ENCODE peak calls at places on chromosomes 7 and 10, in eight cellular contexts. One of them, this sample, is unnamed.

GRCh38 chr10:99522078-99522479 is 10.7 kb upstream of the NKX2-3 start:
- DNase-seq in PC-9: no peak
- DNase-seq in upper lobe of left lung: no peak
- DNase-seq in cardiac muscle cell: no peak
- DNase-seq in CD8-positive, alpha-beta T cell: no peak
- DNase-seq in uterus: no peak
- DNase-seq in adipocyte: no peak
- DNase-seq in Panc1: no peak
- DNase-seq in this sample: no peak

GRCh38 chr7:30996883-30997282 is 33.1 kb downstream of the GHRHR start:
- DNase-seq in adipocyte: no peak
- DNase-seq in upper lobe of left lung: no peak
- DNase-seq in Panc1: no peak
- DNase-seq in uterus: no peak
- DNase-seq in cardiac muscle cell: no peak
- DNase-seq in CD8-positive, alpha-beta T cell: no peak
- DNase-seq in PC-9: no peak
- DNase-seq in this sample: no peak

GRCh38 chr7:117072620-117073118 is 119.4 kb downstream of the ST7 start:
- DNase-seq in upper lobe of left lung: peak; percentile 85
- DNase-seq in PC-9: no peak
- DNase-seq in CD8-positive, alpha-beta T cell: no peak
- DNase-seq in adipocyte: no peak
- DNase-seq in cardiac muscle cell: peak; percentile 63
- DNase-seq in Panc1: no peak
- DNase-seq in uterus: peak; percentile 23
- DNase-seq in this sample: no peak

GRCh38 chr10:11035318-11035920 is 17.7 kb downstream of the CELF2 start:
- DNase-seq in upper lobe of left lung: peak; percentile 47
- DNase-seq in adipocyte: peak; percentile 2
- DNase-seq in uterus: peak; percentile 72
- DNase-seq in PC-9: peak; percentile 2
- DNase-seq in cardiac muscle cell: no peak
- DNase-seq in CD8-positive, alpha-beta T cell: no peak
- DNase-seq in Panc1: peak; percentile 22
- DNase-seq in this sample: no peak

GRCh38 chr10:78623577-78624215 is 445.1 kb upstream of the ZMIZ1 start:
- DNase-seq in Panc1: peak; percentile 76
- DNase-seq in cardiac muscle cell: peak; percentile 61
- DNase-seq in adipocyte: peak; percentile 61
- DNase-seq in uterus: no peak
- DNase-seq in upper lobe of left lung: peak; percentile 56
- DNase-seq in PC-9: peak; percentile 43
- DNase-seq in CD8-positive, alpha-beta T cell: no peak
- DNase-seq in this sample: no peak

GRCh38 chr7:12025246-12025645 is 185.8 kb upstream of the TMEM106B start:
- DNase-seq in CD8-positive, alpha-beta T cell: no peak
- DNase-seq in Panc1: no peak
- DNase-seq in adipocyte: no peak
- DNase-seq in PC-9: no peak
- DNase-seq in uterus: no peak
- DNase-seq in upper lobe of left lung: no peak
- DNase-seq in cardiac muscle cell: no peak
- DNase-seq in this sample: no peak

GRCh38 chr7:155590215-155591023 is 44.1 kb upstream of the CNPY1 start:
- DNase-seq in cardiac muscle cell: peak; percentile 45
- DNase-seq in CD8-positive, alpha-beta T cell: no peak
- DNase-seq in adipocyte: no peak
- DNase-seq in PC-9: no peak
- DNase-seq in upper lobe of left lung: peak; percentile 95
- DNase-seq in Panc1: no peak
- DNase-seq in uterus: no peak
- DNase-seq in this sample: no peak

GRCh38 chr7:3005257-3005656 is 38.4 kb downstream of the CARD11 start:
- DNase-seq in upper lobe of left lung: no peak
- DNase-seq in PC-9: no peak
- DNase-seq in uterus: no peak
- DNase-seq in CD8-positive, alpha-beta T cell: no peak
- DNase-seq in cardiac muscle cell: no peak
- DNase-seq in Panc1: no peak
- DNase-seq in adipocyte: no peak
- DNase-seq in this sample: no peak

GRCh38 chr7:74092964-74093339 is 9.3 kb downstream of the LIMK1 start:
- DNase-seq in upper lobe of left lung: peak; percentile 72
- DNase-seq in adipocyte: no peak
- DNase-seq in CD8-positive, alpha-beta T cell: no peak
- DNase-seq in uterus: peak; percentile 42
- DNase-seq in cardiac muscle cell: no peak
- DNase-seq in Panc1: no peak
- DNase-seq in PC-9: no peak
- DNase-seq in this sample: peak; percentile 84

GRCh38 chr7:151837285-151838042 is 39.5 kb downstream of the PRKAG2 start:
- DNase-seq in CD8-positive, alpha-beta T cell: no peak
- DNase-seq in cardiac muscle cell: peak; percentile 31
- DNase-seq in uterus: no peak
- DNase-seq in upper lobe of left lung: no peak
- DNase-seq in PC-9: no peak
- DNase-seq in adipocyte: no peak
- DNase-seq in Panc1: no peak
- DNase-seq in this sample: no peak

GRCh38 chr10:12187321-12187905 is 8.3 kb downstream of the NUDT5 start:
- DNase-seq in cardiac muscle cell: no peak
- DNase-seq in PC-9: no peak
- DNase-seq in CD8-positive, alpha-beta T cell: no peak
- DNase-seq in adipocyte: no peak
- DNase-seq in uterus: no peak
- DNase-seq in Panc1: no peak
- DNase-seq in upper lobe of left lung: no peak
- DNase-seq in this sample: no peak

GRCh38 chr10:75166623-75166972 is 44.0 kb upstream of the VDAC2 start:
- DNase-seq in adipocyte: no peak
- DNase-seq in uterus: no peak
- DNase-seq in CD8-positive, alpha-beta T cell: no peak
- DNase-seq in PC-9: no peak
- DNase-seq in Panc1: no peak
- DNase-seq in upper lobe of left lung: no peak
- DNase-seq in cardiac muscle cell: no peak
- DNase-seq in this sample: no peak

GRCh38 chr10:70481831-70482530 is 3.4 kb downstream of the PALD1 start:
- DNase-seq in upper lobe of left lung: peak; percentile 38
- DNase-seq in CD8-positive, alpha-beta T cell: no peak
- DNase-seq in PC-9: no peak
- DNase-seq in Panc1: no peak
- DNase-seq in cardiac muscle cell: peak; percentile 41
- DNase-seq in uterus: peak; percentile 62
- DNase-seq in adipocyte: no peak
- DNase-seq in this sample: no peak

GRCh38 chr10:95280637-95281036 is 10.2 kb downstream of the PDLIM1 start:
- DNase-seq in CD8-positive, alpha-beta T cell: no peak
- DNase-seq in adipocyte: no peak
- DNase-seq in cardiac muscle cell: no peak
- DNase-seq in Panc1: no peak
- DNase-seq in uterus: no peak
- DNase-seq in PC-9: no peak
- DNase-seq in upper lobe of left lung: no peak
- DNase-seq in this sample: no peak

GRCh38 chr7:151717415-151717814 is 159.5 kb downstream of the PRKAG2 start:
- DNase-seq in cardiac muscle cell: no peak
- DNase-seq in CD8-positive, alpha-beta T cell: no peak
- DNase-seq in Panc1: no peak
- DNase-seq in PC-9: no peak
- DNase-seq in upper lobe of left lung: peak; percentile 68
- DNase-seq in uterus: no peak
- DNase-seq in adipocyte: no peak
- DNase-seq in this sample: no peak

GRCh38 chr10:57341294-57341693 is 926.4 kb downstream of the IPMK start:
- DNase-seq in cardiac muscle cell: no peak
- DNase-seq in upper lobe of left lung: no peak
- DNase-seq in uterus: no peak
- DNase-seq in Panc1: no peak
- DNase-seq in CD8-positive, alpha-beta T cell: no peak
- DNase-seq in adipocyte: no peak
- DNase-seq in PC-9: no peak
- DNase-seq in this sample: no peak

DNA sequence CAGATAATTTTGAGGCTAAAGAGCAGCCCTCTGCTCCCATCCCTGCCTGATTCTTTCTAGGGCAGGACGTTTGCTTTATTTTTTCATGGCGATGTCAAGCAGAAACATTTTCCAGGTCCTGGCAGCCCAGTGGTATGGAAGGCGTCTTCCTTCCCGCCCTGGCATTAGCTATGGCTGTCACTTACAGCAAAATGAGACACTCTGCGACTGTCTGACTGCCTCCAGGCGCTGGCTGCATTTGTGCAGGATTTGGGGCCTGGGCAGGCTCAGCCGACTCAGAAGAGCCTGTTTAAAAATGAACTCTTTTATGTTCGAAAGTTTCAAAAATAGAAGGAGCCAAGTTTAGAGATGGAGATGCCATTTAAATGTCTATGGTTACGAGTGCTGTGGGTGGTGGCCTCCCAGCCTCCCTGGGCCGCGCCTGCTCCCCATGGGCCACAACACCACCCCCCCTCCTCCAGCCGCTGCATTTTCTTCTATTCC is 54.8 kb upstream of the TNS3 start:
- DNase-seq in cardiac muscle cell: peak; percentile 25
- DNase-seq in uterus: no peak
- DNase-seq in CD8-positive, alpha-beta T cell: no peak
- DNase-seq in PC-9: no peak
- DNase-seq in Panc1: no peak
- DNase-seq in adipocyte: peak; percentile 19
- DNase-seq in upper lobe of left lung: no peak
- DNase-seq in this sample: no peak
- H3K4me3 ChIP-seq in cardiac muscle cell: no peak overlapping the region
- H3K4me3 ChIP-seq in uterus: no peak overlapping the region
- H3K4me3 ChIP-seq in CD8-positive, alpha-beta T cell: no peak overlapping the region
- H3K4me3 ChIP-seq in PC-9: no peak overlapping the region
- H3K4me3 ChIP-seq in Panc1: peak overlapping the region; percentile 29
- H3K4me3 ChIP-seq in adipocyte: no peak overlapping the region
- H3K4me3 ChIP-seq in upper lobe of left lung: no peak overlapping the region
- H3K4me3 ChIP-seq in this sample: no peak overlapping the region

GRCh38 chr10:80509108-80509402 is 28.6 kb upstream of the SH2D4B start:
- DNase-seq in CD8-positive, alpha-beta T cell: no peak
- DNase-seq in adipocyte: no peak
- DNase-seq in cardiac muscle cell: no peak
- DNase-seq in PC-9: no peak
- DNase-seq in Panc1: no peak
- DNase-seq in uterus: no peak
- DNase-seq in upper lobe of left lung: peak; percentile 21
- DNase-seq in this sample: no peak

GRCh38 chr10:80506189-80506575 is 31.5 kb upstream of the SH2D4B start:
- DNase-seq in Panc1: no peak
- DNase-seq in PC-9: peak; percentile 73
- DNase-seq in uterus: no peak
- DNase-seq in cardiac muscle cell: no peak
- DNase-seq in adipocyte: peak; percentile 67
- DNase-seq in upper lobe of left lung: peak; percentile 20
- DNase-seq in CD8-positive, alpha-beta T cell: no peak
- DNase-seq in this sample: no peak

GRCh38 chr10:80509403-80510161 is 28.1 kb upstream of the SH2D4B start:
- DNase-seq in PC-9: peak; percentile 87
- DNase-seq in Panc1: no peak
- DNase-seq in adipocyte: peak; percentile 82
- DNase-seq in cardiac muscle cell: no peak
- DNase-seq in upper lobe of left lung: peak; percentile 56
- DNase-seq in CD8-positive, alpha-beta T cell: no peak
- DNase-seq in uterus: peak; percentile 67
- DNase-seq in this sample: no peak

GRCh38 chr10:80506836-80507483 is 30.7 kb upstream of the SH2D4B start:
- DNase-seq in PC-9: no peak
- DNase-seq in CD8-positive, alpha-beta T cell: no peak
- DNase-seq in uterus: no peak
- DNase-seq in cardiac muscle cell: no peak
- DNase-seq in adipocyte: no peak
- DNase-seq in upper lobe of left lung: peak; percentile 20
- DNase-seq in Panc1: no peak
- DNase-seq in this sample: no peak

DNA sequence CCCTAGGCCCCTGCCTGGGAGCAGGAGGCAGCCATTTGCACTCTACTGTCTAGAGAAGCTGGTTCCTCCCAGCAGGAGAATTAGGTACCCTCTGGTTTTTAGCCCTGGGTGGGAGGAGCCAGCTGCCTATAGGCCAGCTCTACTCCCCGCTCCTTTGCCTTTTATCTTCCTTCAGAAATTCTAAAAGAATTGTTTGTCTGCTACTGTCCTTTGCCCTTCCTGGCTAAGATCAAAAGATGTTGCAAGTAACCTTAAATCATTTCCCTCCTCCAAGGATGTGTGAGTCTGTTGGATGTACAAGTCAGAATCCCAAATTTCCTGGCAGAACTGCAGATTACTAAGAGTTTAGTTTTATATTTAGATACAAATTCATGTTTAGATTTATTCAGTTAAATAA is 30.2 kb upstream of the SH2D4B start:
- DNase-seq in adipocyte: no peak
- DNase-seq in uterus: no peak
- DNase-seq in Panc1: no peak
- DNase-seq in cardiac muscle cell: no peak
- DNase-seq in CD8-positive, alpha-beta T cell: no peak
- DNase-seq in upper lobe of left lung: no peak
- DNase-seq in PC-9: no peak
- DNase-seq in this sample: no peak
- H3K36me3 ChIP-seq in adipocyte: peaks cover 50% of the 10 kb centered on the region
- H3K36me3 ChIP-seq in uterus: no peaks in the 10 kb centered on the region
- H3K36me3 ChIP-seq in Panc1: no peaks in the 10 kb centered on the region
- H3K36me3 ChIP-seq in cardiac muscle cell: peaks cover 5% of the 10 kb centered on the region
- H3K36me3 ChIP-seq in CD8-positive, alpha-beta T cell: peaks cover 46% of the 10 kb centered on the region
- H3K36me3 ChIP-seq in upper lobe of left lung: peaks cover 43% of the 10 kb centered on the region
- H3K36me3 ChIP-seq in PC-9: peaks cover 38% of the 10 kb centered on the region
- H3K36me3 ChIP-seq in this sample: peaks cover 23% of the 10 kb centered on the region

DNA sequence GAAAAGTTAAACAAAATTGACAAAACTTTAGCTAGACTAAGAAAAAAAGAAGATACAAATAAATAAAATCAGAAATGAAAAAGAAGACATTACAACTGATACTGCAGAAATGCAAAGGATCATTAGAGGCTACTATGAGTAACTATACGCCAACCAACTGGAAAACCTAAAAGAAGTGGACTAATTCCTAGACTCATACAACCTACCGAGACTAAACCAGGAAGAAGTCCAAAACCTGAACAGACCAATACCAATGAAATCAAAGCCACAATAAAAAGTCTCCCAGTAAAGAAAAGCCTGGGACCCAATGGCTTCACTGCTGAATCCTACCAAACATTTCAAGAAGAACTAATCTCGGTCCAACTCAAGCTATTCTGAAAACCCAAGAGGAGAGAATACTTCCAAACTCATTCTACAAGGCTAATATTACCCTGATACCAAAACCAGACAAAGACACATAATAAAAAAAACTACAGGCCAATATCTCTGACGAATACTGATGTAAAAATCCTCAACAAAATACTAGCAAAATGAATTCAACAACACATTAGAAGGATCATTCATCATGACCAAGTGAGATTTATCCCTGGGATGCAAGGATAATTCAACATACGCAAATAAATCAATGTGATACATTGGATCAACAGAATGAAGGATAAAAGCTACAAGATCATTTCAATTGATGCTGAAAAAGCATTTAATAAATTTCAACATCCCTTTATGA is 20.3 kb downstream of the ELAPOR2 start:
- DNase-seq in uterus: no peak
- DNase-seq in CD8-positive, alpha-beta T cell: no peak
- DNase-seq in cardiac muscle cell: no peak
- DNase-seq in Panc1: no peak
- DNase-seq in upper lobe of left lung: no peak
- DNase-seq in PC-9: no peak
- DNase-seq in adipocyte: no peak
- DNase-seq in this sample: no peak
- H3K4me3 ChIP-seq in uterus: no peak overlapping the region
- H3K4me3 ChIP-seq in CD8-positive, alpha-beta T cell: no peak overlapping the region
- H3K4me3 ChIP-seq in cardiac muscle cell: peak overlapping the region; percentile 98
- H3K4me3 ChIP-seq in Panc1: peak overlapping the region; percentile 28
- H3K4me3 ChIP-seq in upper lobe of left lung: peak overlapping the region; percentile 13
- H3K4me3 ChIP-seq in PC-9: peak overlapping the region; percentile 88
- H3K4me3 ChIP-seq in adipocyte: no peak overlapping the region
- H3K4me3 ChIP-seq in this sample: peak overlapping the region; percentile 1

GRCh38 chr10:103147645-103148044 is 45.4 kb downstream of the NT5C2 start:
- DNase-seq in upper lobe of left lung: no peak
- DNase-seq in PC-9: no peak
- DNase-seq in adipocyte: no peak
- DNase-seq in Panc1: no peak
- DNase-seq in cardiac muscle cell: no peak
- DNase-seq in uterus: no peak
- DNase-seq in CD8-positive, alpha-beta T cell: no peak
- DNase-seq in this sample: no peak
- H3K36me3 ChIP-seq in upper lobe of left lung: no peaks in the 10 kb centered on the region
- H3K36me3 ChIP-seq in PC-9: peaks cover 30% of the 10 kb centered on the region
- H3K36me3 ChIP-seq in adipocyte: peaks cover 10% of the 10 kb centered on the region
- H3K36me3 ChIP-seq in Panc1: peaks cover 25% of the 10 kb centered on the region
- H3K36me3 ChIP-seq in cardiac muscle cell: no peaks in the 10 kb centered on the region
- H3K36me3 ChIP-seq in uterus: no peaks in the 10 kb centered on the region
- H3K36me3 ChIP-seq in CD8-positive, alpha-beta T cell: no peaks in the 10 kb centered on the region
- H3K36me3 ChIP-seq in this sample: no peaks in the 10 kb centered on the region